ENCODE peak calls at places on chromosomes 5 and 9, in six cellular contexts. One of them, this sample, is unnamed.

GRCh38 chr5:141564216-141564692 is 54.5 kb downstream of the DIAPH1 start:
- DNase-seq in IMR-90: peak
- DNase-seq in psoas muscle: no peak
- DNase-seq in ascending aorta: peak
- DNase-seq in cardiac muscle cell: peak
- DNase-seq in dorsolateral prefrontal cortex: no peak
- DNase-seq in this sample: peak

GRCh38 chr5:175772747-175773533 is 98.4 kb upstream of the CPLX2 start:
- DNase-seq in IMR-90: no peak
- DNase-seq in psoas muscle: no peak
- DNase-seq in ascending aorta: no peak
- DNase-seq in cardiac muscle cell: no peak
- DNase-seq in dorsolateral prefrontal cortex: no peak
- DNase-seq in this sample: no peak

GRCh38 chr9:93655621-93656425 is 79.4 kb downstream of the PHF2 start:
- DNase-seq in IMR-90: no peak
- DNase-seq in psoas muscle: no peak
- DNase-seq in ascending aorta: peak
- DNase-seq in cardiac muscle cell: no peak
- DNase-seq in dorsolateral prefrontal cortex: peak
- DNase-seq in this sample: no peak

GRCh38 chr5:78574157-78574673 is 74.4 kb downstream of the LHFPL2 start:
- DNase-seq in IMR-90: no peak
- DNase-seq in psoas muscle: no peak
- DNase-seq in ascending aorta: no peak
- DNase-seq in cardiac muscle cell: no peak
- DNase-seq in dorsolateral prefrontal cortex: no peak
- DNase-seq in this sample: no peak

GRCh38 chr9:88497224-88497623 is 37.8 kb upstream of the NXNL2 start:
- DNase-seq in IMR-90: no peak
- DNase-seq in psoas muscle: no peak
- DNase-seq in ascending aorta: no peak
- DNase-seq in cardiac muscle cell: no peak
- DNase-seq in dorsolateral prefrontal cortex: no peak
- DNase-seq in this sample: no peak

GRCh38 chr5:107652839-107653607 is 17.7 kb downstream of the EFNA5 start:
- DNase-seq in IMR-90: no peak
- DNase-seq in psoas muscle: no peak
- DNase-seq in ascending aorta: no peak
- DNase-seq in cardiac muscle cell: no peak
- DNase-seq in dorsolateral prefrontal cortex: no peak
- DNase-seq in this sample: no peak

GRCh38 chr5:124259017-124259416 is 487.4 kb downstream of the ZNF608 start:
- DNase-seq in IMR-90: no peak
- DNase-seq in psoas muscle: no peak
- DNase-seq in ascending aorta: no peak
- DNase-seq in cardiac muscle cell: no peak
- DNase-seq in dorsolateral prefrontal cortex: no peak
- DNase-seq in this sample: no peak

GRCh38 chr9:27090231-27090630 is 18.8 kb upstream of the TEK start:
- DNase-seq in IMR-90: no peak
- DNase-seq in psoas muscle: no peak
- DNase-seq in ascending aorta: no peak
- DNase-seq in cardiac muscle cell: no peak
- DNase-seq in dorsolateral prefrontal cortex: no peak
- DNase-seq in this sample: no peak

GRCh38 chr9:112754578-112754977 is 4.0 kb downstream of the SNX30 start:
- DNase-seq in IMR-90: peak
- DNase-seq in psoas muscle: no peak
- DNase-seq in ascending aorta: no peak
- DNase-seq in cardiac muscle cell: no peak
- DNase-seq in dorsolateral prefrontal cortex: no peak
- DNase-seq in this sample: no peak

GRCh38 chr9:71446499-71447411 is 321.6 kb downstream of the CEMIP2 start:
- DNase-seq in IMR-90: peak
- DNase-seq in psoas muscle: peak
- DNase-seq in ascending aorta: no peak
- DNase-seq in cardiac muscle cell: peak
- DNase-seq in dorsolateral prefrontal cortex: peak
- DNase-seq in this sample: no peak

GRCh38 chr5:59588922-59589321 is 304.6 kb downstream of the PDE4D start:
- DNase-seq in IMR-90: no peak
- DNase-seq in psoas muscle: no peak
- DNase-seq in ascending aorta: no peak
- DNase-seq in cardiac muscle cell: no peak
- DNase-seq in dorsolateral prefrontal cortex: no peak
- DNase-seq in this sample: no peak

GRCh38 chr9:78235296-78235770 is 542 bp upstream of the CEP78 start:
- DNase-seq in IMR-90: peak
- DNase-seq in psoas muscle: no peak
- DNase-seq in ascending aorta: no peak
- DNase-seq in cardiac muscle cell: no peak
- DNase-seq in dorsolateral prefrontal cortex: no peak
- DNase-seq in this sample: no peak

GRCh38 chr9:16060457-16061129 is 507.8 kb downstream of the CCDC171 start:
- DNase-seq in IMR-90: no peak
- DNase-seq in psoas muscle: no peak
- DNase-seq in ascending aorta: no peak
- DNase-seq in cardiac muscle cell: no peak
- DNase-seq in dorsolateral prefrontal cortex: no peak
- DNase-seq in this sample: no peak

GRCh38 chr5:33594006-33594405 is 153.2 kb downstream of the TARS1 start:
- DNase-seq in IMR-90: no peak
- DNase-seq in psoas muscle: no peak
- DNase-seq in ascending aorta: no peak
- DNase-seq in cardiac muscle cell: no peak
- DNase-seq in dorsolateral prefrontal cortex: no peak
- DNase-seq in this sample: no peak

GRCh38 chr9:86406366-86406765 is 52.2 kb upstream of the TUT7 start:
- DNase-seq in IMR-90: peak
- DNase-seq in psoas muscle: no peak
- DNase-seq in ascending aorta: no peak
- DNase-seq in cardiac muscle cell: no peak
- DNase-seq in dorsolateral prefrontal cortex: no peak
- DNase-seq in this sample: no peak

GRCh38 chr5:132300572-132301340 is 6.6 kb downstream of the SLC22A4 start:
- DNase-seq in IMR-90: no peak
- DNase-seq in psoas muscle: no peak
- DNase-seq in ascending aorta: peak
- DNase-seq in cardiac muscle cell: peak
- DNase-seq in dorsolateral prefrontal cortex: no peak
- DNase-seq in this sample: no peak

DNA sequence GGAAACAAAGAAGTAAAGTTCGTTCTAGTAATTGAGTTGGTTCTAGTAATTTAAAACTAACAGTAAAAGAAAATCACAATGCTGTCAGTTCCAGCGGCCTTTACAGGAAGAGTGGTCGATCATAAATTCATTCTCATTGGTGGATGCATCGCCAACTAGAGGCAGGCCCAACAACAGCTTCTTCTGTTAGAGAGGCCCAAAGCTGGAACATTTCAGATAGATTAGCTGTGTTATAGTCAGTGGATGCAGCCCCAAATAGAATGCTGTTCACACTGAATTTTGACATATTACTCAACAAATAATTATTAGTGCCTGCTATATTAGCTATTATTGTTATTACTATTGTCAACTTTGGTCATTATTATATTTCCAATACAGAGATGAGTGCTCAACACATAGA is 80.8 kb downstream of the ARRDC3 start:
- DNase-seq in IMR-90: no peak
- DNase-seq in psoas muscle: no peak
- DNase-seq in ascending aorta: no peak
- DNase-seq in cardiac muscle cell: no peak
- DNase-seq in dorsolateral prefrontal cortex: no peak
- DNase-seq in this sample: no peak
- H3K4me3 ChIP-seq in IMR-90: no peak
- H3K4me3 ChIP-seq in psoas muscle: no peak
- H3K4me3 ChIP-seq in ascending aorta: no peak
- H3K4me3 ChIP-seq in cardiac muscle cell: no peak
- H3K4me3 ChIP-seq in dorsolateral prefrontal cortex: no peak
- H3K4me3 ChIP-seq in this sample: no peak

DNA sequence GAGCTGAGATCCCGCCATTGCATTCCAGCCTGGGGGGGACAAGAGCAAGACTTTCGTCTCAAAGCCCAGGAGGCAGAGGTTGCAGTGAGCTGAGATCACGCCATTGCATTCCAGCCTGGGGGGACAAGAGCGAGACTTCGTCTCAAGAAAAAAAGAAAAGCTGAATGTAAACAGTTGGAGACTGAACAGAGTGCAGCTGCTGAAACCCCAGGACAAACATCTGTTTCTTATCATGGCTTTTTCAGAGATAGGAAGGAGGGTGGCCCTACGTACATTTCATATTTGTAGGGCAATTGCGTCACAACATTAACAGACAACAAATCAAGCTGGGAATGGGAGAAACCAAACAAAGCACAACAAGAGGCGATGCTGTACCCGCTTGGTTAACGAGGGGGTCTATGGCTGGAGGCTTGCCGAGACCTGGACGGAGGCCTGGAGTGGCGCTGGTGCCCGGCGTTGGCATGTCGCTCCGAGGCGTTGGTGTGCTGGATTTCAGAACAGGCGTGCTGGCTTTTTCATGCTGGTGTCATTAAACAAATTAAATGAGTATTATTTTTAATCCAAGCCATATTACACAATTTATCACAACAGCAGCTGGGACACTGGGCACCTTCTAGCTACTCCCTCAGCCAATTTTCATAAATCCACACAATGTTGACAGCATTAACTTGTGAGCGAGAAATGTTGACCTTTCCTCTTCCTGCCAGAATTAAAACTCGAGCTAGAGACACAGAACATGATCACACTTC is 76.2 kb downstream of the TLE1 start:
- DNase-seq in IMR-90: peak
- DNase-seq in psoas muscle: peak
- DNase-seq in ascending aorta: peak
- DNase-seq in cardiac muscle cell: no peak
- DNase-seq in dorsolateral prefrontal cortex: no peak
- DNase-seq in this sample: peak
- H3K27ac ChIP-seq in IMR-90: peak
- H3K27ac ChIP-seq in psoas muscle: peak
- H3K27ac ChIP-seq in ascending aorta: peak
- H3K27ac ChIP-seq in cardiac muscle cell: no peak
- H3K27ac ChIP-seq in dorsolateral prefrontal cortex: no peak
- H3K27ac ChIP-seq in this sample: peak

GRCh38 chr5:76755779-76756637 is 40.1 kb downstream of the F2R start:
- DNase-seq in IMR-90: no peak
- DNase-seq in psoas muscle: no peak
- DNase-seq in ascending aorta: no peak
- DNase-seq in cardiac muscle cell: no peak
- DNase-seq in dorsolateral prefrontal cortex: no peak
- DNase-seq in this sample: no peak
- H3K4me3 ChIP-seq in IMR-90: no peak
- H3K4me3 ChIP-seq in psoas muscle: no peak
- H3K4me3 ChIP-seq in ascending aorta: no peak
- H3K4me3 ChIP-seq in cardiac muscle cell: no peak
- H3K4me3 ChIP-seq in dorsolateral prefrontal cortex: no peak
- H3K4me3 ChIP-seq in this sample: no peak

GRCh38 chr9:128917151-128917849 is 3.5 kb upstream of the PHYHD1 start:
- DNase-seq in IMR-90: peak
- DNase-seq in psoas muscle: peak
- DNase-seq in ascending aorta: peak
- DNase-seq in cardiac muscle cell: no peak
- DNase-seq in dorsolateral prefrontal cortex: no peak
- DNase-seq in this sample: peak

GRCh38 chr9:128918921-128919320 is 1.9 kb upstream of the PHYHD1 start:
- DNase-seq in IMR-90: no peak
- DNase-seq in psoas muscle: no peak
- DNase-seq in ascending aorta: no peak
- DNase-seq in cardiac muscle cell: no peak
- DNase-seq in dorsolateral prefrontal cortex: no peak
- DNase-seq in this sample: no peak

GRCh38 chr9:128916745-128917144 is 4.0 kb upstream of the PHYHD1 start:
- DNase-seq in IMR-90: no peak
- DNase-seq in psoas muscle: no peak
- DNase-seq in ascending aorta: no peak
- DNase-seq in cardiac muscle cell: no peak
- DNase-seq in dorsolateral prefrontal cortex: no peak
- DNase-seq in this sample: no peak

GRCh38 chr9:128920381-128921058 is at the start of gene PHYHD1:
- DNase-seq in IMR-90: peak
- DNase-seq in psoas muscle: peak
- DNase-seq in ascending aorta: peak
- DNase-seq in cardiac muscle cell: no peak
- DNase-seq in dorsolateral prefrontal cortex: peak
- DNase-seq in this sample: peak

GRCh38 chr9:128919409-128919808 is 1.4 kb upstream of the PHYHD1 start:
- DNase-seq in IMR-90: no peak
- DNase-seq in psoas muscle: no peak
- DNase-seq in ascending aorta: no peak
- DNase-seq in cardiac muscle cell: no peak
- DNase-seq in dorsolateral prefrontal cortex: no peak
- DNase-seq in this sample: no peak
- H3K27ac ChIP-seq in IMR-90: peak
- H3K27ac ChIP-seq in psoas muscle: no peak
- H3K27ac ChIP-seq in ascending aorta: peak
- H3K27ac ChIP-seq in cardiac muscle cell: peak
- H3K27ac ChIP-seq in dorsolateral prefrontal cortex: peak
- H3K27ac ChIP-seq in this sample: peak

GRCh38 chr9:97387504-97387886 is 24.4 kb upstream of the TDRD7 start:
- DNase-seq in IMR-90: no peak
- DNase-seq in psoas muscle: no peak
- DNase-seq in ascending aorta: no peak
- DNase-seq in cardiac muscle cell: no peak
- DNase-seq in dorsolateral prefrontal cortex: no peak
- DNase-seq in this sample: no peak
- H3K4me3 ChIP-seq in IMR-90: no peak
- H3K4me3 ChIP-seq in psoas muscle: no peak
- H3K4me3 ChIP-seq in ascending aorta: no peak
- H3K4me3 ChIP-seq in cardiac muscle cell: no peak
- H3K4me3 ChIP-seq in dorsolateral prefrontal cortex: peak
- H3K4me3 ChIP-seq in this sample: no peak

DNA sequence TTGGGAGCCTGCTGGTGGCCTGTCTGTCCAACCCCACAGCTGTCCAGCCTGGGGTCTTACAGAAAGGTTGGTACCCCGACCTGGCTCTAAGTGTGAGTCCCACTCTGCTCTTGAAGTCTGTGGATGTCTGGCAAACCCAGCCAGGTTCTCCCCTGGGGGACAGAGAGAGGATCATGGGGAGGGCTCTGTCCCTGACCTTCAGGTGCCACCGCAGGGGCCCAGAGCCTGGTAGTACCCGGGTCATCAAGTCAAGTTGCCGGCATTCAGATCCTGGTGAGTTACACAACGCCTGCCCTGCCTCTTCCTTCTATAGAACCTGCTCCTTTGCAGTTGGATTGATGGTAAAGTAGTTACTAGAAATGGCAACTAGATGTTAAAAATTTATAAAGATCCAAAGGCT is 66.7 kb downstream of the ADAMTS2 start:
- DNase-seq in IMR-90: no peak
- DNase-seq in psoas muscle: peak
- DNase-seq in ascending aorta: no peak
- DNase-seq in cardiac muscle cell: no peak
- DNase-seq in dorsolateral prefrontal cortex: no peak
- DNase-seq in this sample: no peak
- H3K27ac ChIP-seq in IMR-90: peak
- H3K27ac ChIP-seq in psoas muscle: no peak
- H3K27ac ChIP-seq in ascending aorta: peak
- H3K27ac ChIP-seq in cardiac muscle cell: no peak
- H3K27ac ChIP-seq in dorsolateral prefrontal cortex: no peak
- H3K27ac ChIP-seq in this sample: no peak

GRCh38 chr5:178113141-178113787 is at the start of gene N4BP3:
- DNase-seq in IMR-90: peak
- DNase-seq in psoas muscle: peak
- DNase-seq in ascending aorta: no peak
- DNase-seq in cardiac muscle cell: peak
- DNase-seq in dorsolateral prefrontal cortex: no peak
- DNase-seq in this sample: no peak
- H3K4me3 ChIP-seq in IMR-90: peak
- H3K4me3 ChIP-seq in psoas muscle: peak
- H3K4me3 ChIP-seq in ascending aorta: peak
- H3K4me3 ChIP-seq in cardiac muscle cell: peak
- H3K4me3 ChIP-seq in dorsolateral prefrontal cortex: peak
- H3K4me3 ChIP-seq in this sample: peak